ENCODE peak calls at places on chromosomes 13 and 19, in ten cellular contexts. One of them, this sample, is unnamed.

GRCh38 chr13:27283906-27284523 is 13.4 kb downstream of the RASL11A start:
- DNase-seq in stomach: no peak
- DNase-seq in A549: peak
- DNase-seq in IMR-90: no peak
- DNase-seq in ovary: no peak
- DNase-seq in uterus: no peak
- DNase-seq in K562: no peak
- DNase-seq in breast epithelium: no peak
- DNase-seq in heart left ventricle: no peak
- DNase-seq in thyroid gland: no peak
- DNase-seq in this sample: no peak

GRCh38 chr13:44576396-44577235 is 486 bp upstream of the TSC22D1 start:
- DNase-seq in A549: no peak
- DNase-seq in heart left ventricle: no peak
- DNase-seq in ovary: no peak
- DNase-seq in K562: peak
- DNase-seq in stomach: peak
- DNase-seq in breast epithelium: no peak
- DNase-seq in thyroid gland: no peak
- DNase-seq in uterus: peak
- DNase-seq in IMR-90: no peak
- DNase-seq in this sample: peak

GRCh38 chr13:114108894-114109293 is 23.5 kb downstream of the RASA3 start:
- DNase-seq in A549: no peak
- DNase-seq in IMR-90: no peak
- DNase-seq in stomach: no peak
- DNase-seq in K562: no peak
- DNase-seq in uterus: peak
- DNase-seq in thyroid gland: no peak
- DNase-seq in heart left ventricle: peak
- DNase-seq in breast epithelium: peak
- DNase-seq in ovary: no peak
- DNase-seq in this sample: no peak

GRCh38 chr13:23950736-23951510 is 53.6 kb upstream of the C1QTNF9B start:
- DNase-seq in K562: no peak
- DNase-seq in breast epithelium: no peak
- DNase-seq in thyroid gland: no peak
- DNase-seq in A549: no peak
- DNase-seq in heart left ventricle: no peak
- DNase-seq in uterus: no peak
- DNase-seq in IMR-90: peak
- DNase-seq in stomach: no peak
- DNase-seq in ovary: no peak
- DNase-seq in this sample: no peak

GRCh38 chr19:13092608-13093260 is 9.9 kb downstream of the LYL1 start:
- DNase-seq in K562: no peak
- DNase-seq in heart left ventricle: no peak
- DNase-seq in ovary: no peak
- DNase-seq in breast epithelium: no peak
- DNase-seq in thyroid gland: no peak
- DNase-seq in A549: no peak
- DNase-seq in uterus: peak
- DNase-seq in stomach: no peak
- DNase-seq in IMR-90: peak
- DNase-seq in this sample: no peak

GRCh38 chr19:56133858-56134654 is 7.0 kb upstream of the ZNF444 start:
- DNase-seq in K562: no peak
- DNase-seq in thyroid gland: peak
- DNase-seq in breast epithelium: no peak
- DNase-seq in uterus: no peak
- DNase-seq in ovary: no peak
- DNase-seq in IMR-90: peak
- DNase-seq in heart left ventricle: no peak
- DNase-seq in A549: peak
- DNase-seq in stomach: no peak
- DNase-seq in this sample: no peak

GRCh38 chr13:66675620-66676019 is 554.5 kb downstream of the PCDH9 start:
- DNase-seq in A549: peak
- DNase-seq in IMR-90: no peak
- DNase-seq in ovary: no peak
- DNase-seq in thyroid gland: no peak
- DNase-seq in K562: no peak
- DNase-seq in uterus: no peak
- DNase-seq in heart left ventricle: no peak
- DNase-seq in breast epithelium: no peak
- DNase-seq in stomach: no peak
- DNase-seq in this sample: no peak

GRCh38 chr19:20661150-20661819 is at the start of gene ZNF626:
- DNase-seq in uterus: peak
- DNase-seq in ovary: peak
- DNase-seq in stomach: peak
- DNase-seq in K562: peak
- DNase-seq in heart left ventricle: peak
- DNase-seq in IMR-90: peak
- DNase-seq in A549: no peak
- DNase-seq in breast epithelium: peak
- DNase-seq in thyroid gland: peak
- DNase-seq in this sample: peak

GRCh38 chr19:38362076-38362945 is 12.1 kb upstream of the PSMD8 start:
- DNase-seq in stomach: peak
- DNase-seq in thyroid gland: peak
- DNase-seq in ovary: peak
- DNase-seq in IMR-90: peak
- DNase-seq in breast epithelium: peak
- DNase-seq in K562: peak
- DNase-seq in heart left ventricle: peak
- DNase-seq in A549: peak
- DNase-seq in uterus: peak
- DNase-seq in this sample: peak

GRCh38 chr13:30600470-30600869 is 17.2 kb upstream of the USPL1 start:
- DNase-seq in uterus: no peak
- DNase-seq in IMR-90: no peak
- DNase-seq in A549: no peak
- DNase-seq in stomach: no peak
- DNase-seq in breast epithelium: no peak
- DNase-seq in K562: no peak
- DNase-seq in heart left ventricle: no peak
- DNase-seq in thyroid gland: no peak
- DNase-seq in ovary: no peak
- DNase-seq in this sample: no peak

GRCh38 chr13:75485286-75486062 is 3.5 kb upstream of the TBC1D4 start:
- DNase-seq in uterus: no peak
- DNase-seq in thyroid gland: peak
- DNase-seq in stomach: no peak
- DNase-seq in K562: no peak
- DNase-seq in breast epithelium: no peak
- DNase-seq in heart left ventricle: no peak
- DNase-seq in A549: peak
- DNase-seq in IMR-90: peak
- DNase-seq in ovary: no peak
- DNase-seq in this sample: no peak

GRCh38 chr19:47497821-47498520 is 14.0 kb upstream of the KPTN start:
- DNase-seq in breast epithelium: no peak
- DNase-seq in heart left ventricle: no peak
- DNase-seq in uterus: no peak
- DNase-seq in K562: no peak
- DNase-seq in ovary: no peak
- DNase-seq in A549: no peak
- DNase-seq in thyroid gland: no peak
- DNase-seq in IMR-90: no peak
- DNase-seq in stomach: no peak
- DNase-seq in this sample: no peak

GRCh38 chr19:40663712-40664692 is 26.4 kb downstream of the NUMBL start:
- DNase-seq in A549: no peak
- DNase-seq in thyroid gland: no peak
- DNase-seq in breast epithelium: no peak
- DNase-seq in IMR-90: peak
- DNase-seq in heart left ventricle: no peak
- DNase-seq in stomach: no peak
- DNase-seq in K562: peak
- DNase-seq in uterus: peak
- DNase-seq in ovary: peak
- DNase-seq in this sample: peak

GRCh38 chr19:45664575-45664974 is 3.4 kb upstream of the GIPR start:
- DNase-seq in stomach: no peak
- DNase-seq in K562: no peak
- DNase-seq in breast epithelium: no peak
- DNase-seq in IMR-90: no peak
- DNase-seq in A549: no peak
- DNase-seq in thyroid gland: no peak
- DNase-seq in heart left ventricle: no peak
- DNase-seq in uterus: no peak
- DNase-seq in ovary: no peak
- DNase-seq in this sample: no peak

GRCh38 chr19:18023596-18024212 is 15.7 kb downstream of the ARRDC2 start:
- DNase-seq in IMR-90: no peak
- DNase-seq in A549: no peak
- DNase-seq in thyroid gland: peak
- DNase-seq in K562: peak
- DNase-seq in breast epithelium: no peak
- DNase-seq in stomach: peak
- DNase-seq in heart left ventricle: peak
- DNase-seq in uterus: peak
- DNase-seq in ovary: no peak
- DNase-seq in this sample: peak

GRCh38 chr19:57558525-57558924 is 1.1 kb downstream of the ZNF550 start:
- DNase-seq in thyroid gland: no peak
- DNase-seq in A549: no peak
- DNase-seq in stomach: no peak
- DNase-seq in ovary: no peak
- DNase-seq in breast epithelium: no peak
- DNase-seq in K562: no peak
- DNase-seq in IMR-90: peak
- DNase-seq in heart left ventricle: no peak
- DNase-seq in uterus: no peak
- DNase-seq in this sample: no peak
- TF ChIP-seq CTCF in thyroid gland: no peak
- TF ChIP-seq CTCF in A549: no peak
- TF ChIP-seq CTCF in stomach: no peak
- TF ChIP-seq CTCF in ovary: no peak
- TF ChIP-seq CTCF in breast epithelium: no peak
- TF ChIP-seq CTCF in K562: no peak
- TF ChIP-seq CTCF in IMR-90: peak
- TF ChIP-seq CTCF in heart left ventricle: no peak
- TF ChIP-seq CTCF in uterus: no peak
- TF ChIP-seq CTCF in this sample: no peak

GRCh38 chr13:110369400-110369799 is 62.3 kb downstream of the COL4A2 start:
- DNase-seq in stomach: no peak
- DNase-seq in A549: no peak
- DNase-seq in ovary: no peak
- DNase-seq in breast epithelium: no peak
- DNase-seq in thyroid gland: no peak
- DNase-seq in heart left ventricle: no peak
- DNase-seq in K562: no peak
- DNase-seq in uterus: no peak
- DNase-seq in IMR-90: no peak
- DNase-seq in this sample: no peak

GRCh38 chr13:110374644-110375370 is 67.7 kb downstream of the COL4A2 start:
- DNase-seq in thyroid gland: peak
- DNase-seq in stomach: no peak
- DNase-seq in IMR-90: no peak
- DNase-seq in ovary: no peak
- DNase-seq in K562: no peak
- DNase-seq in uterus: no peak
- DNase-seq in breast epithelium: no peak
- DNase-seq in heart left ventricle: no peak
- DNase-seq in A549: no peak
- DNase-seq in this sample: no peak

GRCh38 chr13:110373617-110374016 is 66.5 kb downstream of the COL4A2 start:
- DNase-seq in ovary: no peak
- DNase-seq in heart left ventricle: no peak
- DNase-seq in K562: no peak
- DNase-seq in stomach: no peak
- DNase-seq in IMR-90: no peak
- DNase-seq in breast epithelium: no peak
- DNase-seq in thyroid gland: no peak
- DNase-seq in A549: no peak
- DNase-seq in uterus: no peak
- DNase-seq in this sample: no peak

GRCh38 chr13:110372676-110373075 is 65.6 kb downstream of the COL4A2 start:
- DNase-seq in breast epithelium: no peak
- DNase-seq in A549: no peak
- DNase-seq in heart left ventricle: no peak
- DNase-seq in uterus: no peak
- DNase-seq in thyroid gland: no peak
- DNase-seq in IMR-90: no peak
- DNase-seq in stomach: no peak
- DNase-seq in K562: no peak
- DNase-seq in ovary: no peak
- DNase-seq in this sample: no peak

GRCh38 chr13:110371550-110372465 is 64.7 kb downstream of the COL4A2 start:
- DNase-seq in uterus: peak
- DNase-seq in heart left ventricle: no peak
- DNase-seq in ovary: no peak
- DNase-seq in A549: peak
- DNase-seq in IMR-90: peak
- DNase-seq in thyroid gland: no peak
- DNase-seq in breast epithelium: no peak
- DNase-seq in K562: no peak
- DNase-seq in stomach: no peak
- DNase-seq in this sample: no peak
- H3K27ac ChIP-seq in uterus: peak
- H3K27ac ChIP-seq in heart left ventricle: peak
- H3K27ac ChIP-seq in ovary: no peak
- H3K27ac ChIP-seq in A549: peak
- H3K27ac ChIP-seq in IMR-90: no peak
- H3K27ac ChIP-seq in thyroid gland: peak
- H3K27ac ChIP-seq in breast epithelium: peak
- H3K27ac ChIP-seq in K562: no peak
- H3K27ac ChIP-seq in stomach: peak
- H3K27ac ChIP-seq in this sample: peak

DNA sequence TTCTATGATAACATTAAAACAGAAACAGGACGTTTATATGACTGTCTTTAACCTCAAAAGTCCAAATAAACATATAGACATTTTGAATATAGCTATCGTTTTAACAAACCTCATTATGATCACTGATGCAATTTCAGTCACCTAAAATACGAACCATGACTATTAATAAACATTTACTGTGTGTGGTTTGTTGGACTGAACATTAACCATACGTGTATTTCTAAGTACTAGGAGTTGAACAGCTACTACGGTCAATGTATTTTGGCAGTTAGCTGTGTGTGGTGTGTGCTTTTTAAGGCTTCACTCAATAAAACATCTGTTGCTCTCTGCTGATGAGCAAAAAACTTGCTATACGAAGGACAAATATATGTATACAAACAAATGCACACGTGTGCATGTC is 281.4 kb downstream of the ABCC4 start:
- DNase-seq in thyroid gland: no peak
- DNase-seq in IMR-90: no peak
- DNase-seq in breast epithelium: no peak
- DNase-seq in heart left ventricle: no peak
- DNase-seq in stomach: no peak
- DNase-seq in uterus: no peak
- DNase-seq in A549: no peak
- DNase-seq in K562: no peak
- DNase-seq in ovary: no peak
- DNase-seq in this sample: no peak
- TF ChIP-seq POLR2A in thyroid gland: no peak
- TF ChIP-seq POLR2A in IMR-90: no peak
- TF ChIP-seq POLR2A in breast epithelium: no peak
- TF ChIP-seq POLR2A in heart left ventricle: no peak
- TF ChIP-seq POLR2A in stomach: no peak
- TF ChIP-seq POLR2A in uterus: no peak
- TF ChIP-seq POLR2A in A549: no peak
- TF ChIP-seq POLR2A in K562: no peak
- TF ChIP-seq POLR2A in ovary: no peak
- TF ChIP-seq POLR2A in this sample: no peak

GRCh38 chr13:91162180-91162579 is 185.3 kb upstream of the MIR17HG start:
- DNase-seq in heart left ventricle: no peak
- DNase-seq in breast epithelium: no peak
- DNase-seq in uterus: no peak
- DNase-seq in IMR-90: no peak
- DNase-seq in A549: no peak
- DNase-seq in thyroid gland: no peak
- DNase-seq in ovary: no peak
- DNase-seq in stomach: no peak
- DNase-seq in K562: no peak
- DNase-seq in this sample: no peak
- TF ChIP-seq CTCF in heart left ventricle: no peak
- TF ChIP-seq CTCF in breast epithelium: no peak
- TF ChIP-seq CTCF in uterus: no peak
- TF ChIP-seq CTCF in IMR-90: no peak
- TF ChIP-seq CTCF in A549: no peak
- TF ChIP-seq CTCF in thyroid gland: no peak
- TF ChIP-seq CTCF in ovary: no peak
- TF ChIP-seq CTCF in stomach: no peak
- TF ChIP-seq CTCF in K562: peak
- TF ChIP-seq CTCF in this sample: no peak

This sample was measured in Peyer's patch.